ENCODE peak calls at places on chromosome 11, in four cellular contexts. D is lower lobe of right lung, I is right cardiac atrium, M is breast epithelium. P is an unnamed sample. For H3K4me1, the result is how much of the 10 kb centered on the place peaks cover.

GRCh38 chr11:65415499-65416340 is 6.9 kb upstream of the NEAT1 start:
- DNase-seq in M (peak), I (peak), D (peak), P (peak)

GRCh38 chr11:27083241-27083640 is 42.6 kb downstream of the BBOX1 start:
- DNase-seq in M (no peak), I (no peak), D (no peak), P (no peak)

GRCh38 chr11:14969922-14970323 is 2.2 kb downstream of the CALCA start:
- DNase-seq in D (no peak), I (peak), M (no peak), P (no peak)

GRCh38 chr11:95337175-95337957 is 106.4 kb upstream of the SESN3 start:
- DNase-seq in D (peak), M (no peak), I (peak), P (peak)

GRCh38 chr11:70296681-70297080 is 26.2 kb downstream of the PPFIA1 start:
- DNase-seq in D (no peak), M (no peak), I (no peak), P (peak)

GRCh38 chr11:57182896-57183295 is 1.1 kb downstream of the LRRC55 start:
- DNase-seq in D (no peak), I (no peak), M (no peak), P (no peak)

GRCh38 chr11:116333193-116333592 is 439.6 kb downstream of the BUD13 start:
- DNase-seq in M (no peak), I (no peak), D (no peak), P (no peak)

GRCh38 chr11:44834846-44835245 is 108.1 kb downstream of the TSPAN18 start:
- DNase-seq in M (no peak), I (no peak), D (no peak), P (no peak)

GRCh38 chr11:90639687-90640086 is 416.8 kb upstream of the CHORDC1 start:
- DNase-seq in D (no peak), M (no peak), I (no peak), P (no peak)

GRCh38 chr11:111446404-111447152 is 65.6 kb downstream of the BTG4 start:
- DNase-seq in D (peak), I (peak), M (no peak), P (peak)

GRCh38 chr11:107043242-107043991 is 25.1 kb upstream of the GUCY1A2 start:
- DNase-seq in D (no peak), I (no peak), M (no peak), P (no peak)

GRCh38 chr11:107042748-107043147 is 24.5 kb upstream of the GUCY1A2 start:
- DNase-seq in I (no peak), M (no peak), D (no peak), P (no peak)

GRCh38 chr11:107044503-107044902 is 26.2 kb upstream of the GUCY1A2 start:
- DNase-seq in M (no peak), D (no peak), I (no peak), P (no peak)

DNA sequence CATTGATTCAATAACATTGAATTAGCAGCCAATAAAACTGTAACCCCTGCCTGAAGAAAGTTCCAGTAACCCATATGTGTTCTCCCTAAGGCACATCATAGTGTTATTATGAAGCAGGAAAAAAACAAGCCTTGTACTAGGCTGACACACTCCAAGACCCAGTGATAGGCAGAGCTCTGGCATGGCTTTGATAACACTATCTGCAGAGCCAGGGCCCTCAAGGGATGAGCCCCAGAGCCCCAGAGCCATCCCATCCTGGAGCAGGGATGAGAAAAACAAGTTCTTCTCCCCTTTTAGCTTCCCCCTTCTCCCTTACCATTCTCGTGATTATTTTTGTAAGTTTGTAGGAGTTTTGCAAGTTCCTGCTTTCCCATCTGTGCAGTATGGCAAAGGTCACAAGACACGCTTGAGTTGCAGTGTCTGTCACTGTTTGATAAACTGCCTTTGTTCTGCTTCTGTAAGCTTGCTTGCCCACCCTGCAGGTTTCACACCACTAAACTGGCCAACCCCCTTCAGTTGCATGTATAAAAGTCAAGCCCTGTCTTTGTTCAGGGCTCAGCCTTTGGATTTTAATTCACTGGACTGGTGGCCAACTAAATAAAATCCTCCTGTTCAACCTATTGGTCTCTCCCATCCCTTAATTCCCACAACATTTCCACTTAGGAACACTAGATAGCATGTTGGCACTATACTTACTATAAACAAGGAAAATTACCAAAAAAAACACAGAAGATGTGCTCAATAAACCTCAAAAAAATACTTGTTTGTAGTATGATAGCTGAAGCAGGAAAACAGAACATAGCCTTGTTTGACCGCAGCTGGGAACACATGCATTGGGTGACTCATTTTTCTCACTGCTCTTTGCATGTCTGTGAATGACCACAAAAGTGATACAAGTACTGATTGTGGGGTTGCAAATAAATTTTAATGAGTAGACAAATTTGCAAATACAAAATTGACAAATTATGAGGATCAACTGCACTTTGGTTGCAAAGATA is 22.5 kb upstream of the GUCY1A2 start:
- DNase-seq in I (no peak), M (no peak), D (no peak), P (no peak)
- H3K27ac ChIP-seq in I (no peak), M (no peak), D (no peak), P (no peak)

GRCh38 chr11:2380396-2380795 is 3.3 kb downstream of the CD81 start:
- DNase-seq in D (no peak), M (no peak), I (no peak), P (no peak)
- H3K4me1 ChIP-seq in D (half or more), M (under half), I (under half), P (half or more)

DNA sequence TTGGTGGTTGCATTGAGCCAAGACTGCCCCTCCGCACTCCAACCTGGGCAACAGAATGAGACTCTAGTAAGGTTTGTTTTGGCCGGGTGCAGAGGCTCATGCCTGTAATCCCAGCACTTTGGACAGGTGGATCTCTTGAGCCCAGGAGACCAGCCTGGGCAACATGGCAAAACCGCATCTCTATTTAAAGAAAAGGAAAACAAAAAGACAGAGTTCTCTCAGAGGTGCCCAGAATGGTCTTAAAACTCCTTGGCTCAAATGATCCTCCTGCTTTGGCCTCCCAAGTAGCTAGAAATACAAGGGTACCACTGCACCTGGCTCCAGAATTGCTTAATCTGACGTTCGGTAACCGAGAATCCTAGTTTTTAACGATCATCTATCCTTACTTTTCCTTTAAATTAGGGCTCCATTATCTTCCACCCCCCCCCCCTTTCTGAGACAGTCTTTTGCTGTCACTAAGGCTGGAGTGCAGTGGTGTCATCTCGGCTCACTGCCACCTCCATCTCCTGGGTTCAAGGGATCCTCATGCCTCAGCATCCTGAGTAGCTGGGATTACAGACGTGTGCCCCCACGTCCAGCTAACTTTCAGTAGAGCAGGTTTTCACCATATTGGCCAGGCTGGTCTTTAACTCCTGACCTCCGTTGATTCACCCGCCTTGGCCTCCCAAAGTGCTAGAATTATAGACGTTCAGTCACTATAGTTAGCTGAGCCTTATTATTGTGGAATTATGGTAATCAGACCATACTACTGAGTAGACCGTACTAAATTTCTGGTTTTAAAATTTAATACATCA is 1.7 kb downstream of the RPS25 start:
- DNase-seq in M (no peak), D (no peak), I (no peak), P (no peak)
- H3K27ac ChIP-seq in M (no peak), D (no peak), I (no peak), P (peak)

DNA sequence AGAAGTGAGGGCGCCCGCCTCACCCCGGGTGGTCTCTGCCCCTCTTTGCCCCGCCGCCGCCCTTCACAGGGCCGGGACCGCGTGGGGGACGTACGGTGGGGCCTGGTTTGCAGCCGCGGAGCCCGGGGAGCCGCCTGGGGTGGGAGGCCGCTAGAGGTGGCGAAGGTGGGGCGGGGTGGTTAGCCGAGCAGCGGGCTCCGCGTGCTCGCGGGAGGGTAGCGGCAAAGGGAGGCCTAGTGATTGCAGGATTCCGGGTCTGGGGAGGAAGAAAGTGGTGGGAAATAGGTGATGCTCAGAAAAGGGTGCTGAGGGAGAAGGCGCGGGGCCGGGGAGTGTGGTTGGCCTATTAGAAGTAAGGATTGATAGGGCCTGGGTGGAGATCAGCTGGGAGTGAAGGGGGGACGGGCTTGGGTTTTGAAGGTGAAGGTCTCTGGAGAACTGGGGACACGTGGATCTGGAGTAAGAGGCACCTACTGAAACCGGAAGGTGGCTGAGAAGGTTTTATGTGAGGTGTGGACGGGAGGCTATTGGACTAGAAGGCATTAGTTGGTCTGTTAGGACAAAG is 571 bp downstream of the FAR1 start:
- DNase-seq in M (peak), I (no peak), D (peak), P (peak)
- H3K4me1 ChIP-seq in M (under half), I (under half), D (under half), P (under half)

DNA sequence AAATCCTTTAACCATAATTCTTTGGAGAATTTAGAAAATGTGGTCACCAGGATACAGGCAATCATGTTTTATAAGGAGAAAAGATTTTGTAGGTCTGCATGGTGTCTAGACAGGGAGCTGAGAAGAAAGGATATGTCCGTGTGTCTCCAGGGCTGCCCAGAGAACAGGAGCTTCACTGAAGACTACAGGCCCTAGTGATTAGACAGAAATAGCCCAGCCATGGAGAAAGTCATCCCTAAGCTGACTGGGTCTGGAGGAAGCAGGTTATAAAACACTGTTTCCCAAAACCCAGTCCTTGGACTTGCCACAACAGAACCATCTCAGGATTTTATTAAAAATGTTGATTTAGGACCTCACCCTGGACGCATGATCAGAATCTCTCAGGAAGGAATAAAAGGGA is 84.4 kb downstream of the GALNT18 start:
- DNase-seq in I (no peak), D (no peak), M (no peak), P (no peak)
- H3K27ac ChIP-seq in I (peak), D (no peak), M (no peak), P (peak)

DNA sequence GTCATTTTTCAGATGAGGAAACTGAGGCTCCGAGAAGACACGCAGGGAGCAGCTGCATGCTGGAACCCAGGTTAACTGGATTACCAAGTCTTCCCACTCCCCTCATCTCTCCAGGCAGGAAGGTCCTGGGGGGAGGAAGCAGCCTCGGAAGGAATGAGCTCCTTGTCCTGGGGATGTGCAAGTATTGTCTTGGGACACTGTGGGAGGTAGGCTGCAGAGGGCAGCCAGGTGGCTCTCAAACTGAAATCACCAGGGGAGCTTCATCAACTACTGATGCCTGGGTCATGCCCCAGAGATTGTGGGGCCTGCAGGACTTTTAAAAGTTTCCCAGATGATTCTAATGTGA is 7.6 kb downstream of the GDPD5 start:
- DNase-seq in I (no peak), D (no peak), M (no peak), P (no peak)
- H3K4me1 ChIP-seq in I (under half), D (under half), M (under half), P (under half)

GRCh38 chr11:59380263-59381059 is 21.8 kb downstream of the OR5AN1 start:
- DNase-seq in I (no peak), D (no peak), M (no peak), P (no peak)
- H3K27ac ChIP-seq in I (no peak), D (no peak), M (no peak), P (no peak)

P was measured in upper lobe of left lung.